ENCODE peak calls at places on chromosomes 3 and 15, in nine cellular contexts. One of them, this sample, is unnamed.

GRCh38 chr15:73628102-73628501 is 5.1 kb downstream of the NPTN start:
- DNase-seq in AG04450: no peak
- DNase-seq in HCT116: no peak
- DNase-seq in hepatocyte: no peak
- DNase-seq in GM23338: no peak
- DNase-seq in uterus: no peak
- DNase-seq in adrenal gland: no peak
- DNase-seq in kidney: no peak
- DNase-seq in suprapubic skin: no peak
- DNase-seq in this sample: no peak

GRCh38 chr3:82157952-82158351 is 396.5 kb upstream of the GBE1 start:
- DNase-seq in AG04450: peak; percentile 1
- DNase-seq in HCT116: peak; percentile 6
- DNase-seq in hepatocyte: no peak
- DNase-seq in GM23338: no peak
- DNase-seq in uterus: no peak
- DNase-seq in adrenal gland: peak; percentile 20
- DNase-seq in kidney: no peak
- DNase-seq in suprapubic skin: no peak
- DNase-seq in this sample: no peak

GRCh38 chr15:101539492-101539891 is 50.0 kb upstream of the PCSK6 start:
- DNase-seq in AG04450: no peak
- DNase-seq in HCT116: no peak
- DNase-seq in hepatocyte: no peak
- DNase-seq in GM23338: no peak
- DNase-seq in uterus: no peak
- DNase-seq in adrenal gland: no peak
- DNase-seq in kidney: no peak
- DNase-seq in suprapubic skin: no peak
- DNase-seq in this sample: no peak

GRCh38 chr3:11457126-11457525 is 184.9 kb downstream of the ATG7 start:
- DNase-seq in AG04450: no peak
- DNase-seq in HCT116: no peak
- DNase-seq in hepatocyte: no peak
- DNase-seq in GM23338: no peak
- DNase-seq in uterus: no peak
- DNase-seq in adrenal gland: no peak
- DNase-seq in kidney: no peak
- DNase-seq in suprapubic skin: no peak
- DNase-seq in this sample: no peak

GRCh38 chr15:40306908-40307307 is 827 bp downstream of the PLCB2 start:
- DNase-seq in AG04450: no peak
- DNase-seq in HCT116: no peak
- DNase-seq in hepatocyte: no peak
- DNase-seq in GM23338: no peak
- DNase-seq in uterus: no peak
- DNase-seq in adrenal gland: no peak
- DNase-seq in kidney: peak; percentile 72
- DNase-seq in suprapubic skin: no peak
- DNase-seq in this sample: peak; percentile 71

GRCh38 chr3:135559802-135560201 is 405.7 kb upstream of the PPP2R3A start:
- DNase-seq in AG04450: no peak
- DNase-seq in HCT116: no peak
- DNase-seq in hepatocyte: no peak
- DNase-seq in GM23338: no peak
- DNase-seq in uterus: no peak
- DNase-seq in adrenal gland: no peak
- DNase-seq in kidney: no peak
- DNase-seq in suprapubic skin: no peak
- DNase-seq in this sample: no peak

GRCh38 chr3:186787642-186788481 is 4.5 kb downstream of the EIF4A2 start:
- DNase-seq in AG04450: no peak
- DNase-seq in HCT116: no peak
- DNase-seq in hepatocyte: no peak
- DNase-seq in GM23338: no peak
- DNase-seq in uterus: no peak
- DNase-seq in adrenal gland: no peak
- DNase-seq in kidney: no peak
- DNase-seq in suprapubic skin: no peak
- DNase-seq in this sample: no peak

GRCh38 chr3:83002869-83003445 is 1241.5 kb upstream of the GBE1 start:
- DNase-seq in AG04450: no peak
- DNase-seq in HCT116: no peak
- DNase-seq in hepatocyte: no peak
- DNase-seq in GM23338: peak; percentile 19
- DNase-seq in uterus: no peak
- DNase-seq in adrenal gland: no peak
- DNase-seq in kidney: no peak
- DNase-seq in suprapubic skin: no peak
- DNase-seq in this sample: no peak

GRCh38 chr3:124157000-124157712 is 165.2 kb upstream of the ROPN1 start:
- DNase-seq in AG04450: no peak
- DNase-seq in HCT116: no peak
- DNase-seq in hepatocyte: no peak
- DNase-seq in GM23338: no peak
- DNase-seq in uterus: no peak
- DNase-seq in adrenal gland: no peak
- DNase-seq in kidney: no peak
- DNase-seq in suprapubic skin: no peak
- DNase-seq in this sample: no peak

GRCh38 chr15:59801649-59802048 is 112.5 kb upstream of the BNIP2 start:
- DNase-seq in AG04450: no peak
- DNase-seq in HCT116: no peak
- DNase-seq in hepatocyte: no peak
- DNase-seq in GM23338: no peak
- DNase-seq in uterus: no peak
- DNase-seq in adrenal gland: no peak
- DNase-seq in kidney: no peak
- DNase-seq in suprapubic skin: no peak
- DNase-seq in this sample: no peak

GRCh38 chr3:134056464-134056891 is 26.8 kb upstream of the SLCO2A1 start:
- DNase-seq in AG04450: no peak
- DNase-seq in HCT116: no peak
- DNase-seq in hepatocyte: no peak
- DNase-seq in GM23338: no peak
- DNase-seq in uterus: no peak
- DNase-seq in adrenal gland: no peak
- DNase-seq in kidney: no peak
- DNase-seq in suprapubic skin: peak; percentile 28
- DNase-seq in this sample: no peak

GRCh38 chr3:108132727-108133373 is 42.0 kb upstream of the CD47 start:
- DNase-seq in AG04450: peak; percentile 36
- DNase-seq in HCT116: peak; percentile 39
- DNase-seq in hepatocyte: no peak
- DNase-seq in GM23338: no peak
- DNase-seq in uterus: no peak
- DNase-seq in adrenal gland: no peak
- DNase-seq in kidney: no peak
- DNase-seq in suprapubic skin: no peak
- DNase-seq in this sample: no peak

DNA sequence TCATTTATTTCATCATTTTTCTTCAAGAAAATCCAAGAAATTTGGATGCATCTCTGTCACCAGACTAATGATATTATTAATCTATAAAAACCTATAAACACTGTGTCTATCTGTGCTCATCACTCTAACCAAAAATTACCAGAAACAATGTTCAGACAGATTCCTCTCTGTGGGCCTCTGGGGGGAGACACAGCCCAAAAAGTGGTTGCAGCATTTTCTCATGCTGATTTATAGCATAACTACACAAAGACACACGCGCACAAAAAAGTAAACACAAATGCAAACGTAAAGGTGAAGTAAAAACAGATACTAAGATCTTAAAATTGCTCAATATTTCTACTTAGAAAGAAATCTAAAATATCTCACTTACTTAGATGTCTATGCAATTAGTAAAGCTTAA is 976.0 kb downstream of the GBE1 start:
- DNase-seq in AG04450: no peak
- DNase-seq in HCT116: no peak
- DNase-seq in hepatocyte: peak; percentile 23
- DNase-seq in GM23338: peak; percentile 32
- DNase-seq in uterus: no peak
- DNase-seq in adrenal gland: no peak
- DNase-seq in kidney: no peak
- DNase-seq in suprapubic skin: no peak
- DNase-seq in this sample: no peak
- TF ChIP-seq CTCF in AG04450: no peak
- TF ChIP-seq CTCF in HCT116: no peak
- TF ChIP-seq CTCF in hepatocyte: peak; percentile 51
- TF ChIP-seq CTCF in GM23338: peak; percentile 71
- TF ChIP-seq CTCF in uterus: no peak
- TF ChIP-seq CTCF in adrenal gland: no peak
- TF ChIP-seq CTCF in kidney: no peak
- TF ChIP-seq CTCF in suprapubic skin: no peak
- TF ChIP-seq CTCF in this sample: no peak

DNA sequence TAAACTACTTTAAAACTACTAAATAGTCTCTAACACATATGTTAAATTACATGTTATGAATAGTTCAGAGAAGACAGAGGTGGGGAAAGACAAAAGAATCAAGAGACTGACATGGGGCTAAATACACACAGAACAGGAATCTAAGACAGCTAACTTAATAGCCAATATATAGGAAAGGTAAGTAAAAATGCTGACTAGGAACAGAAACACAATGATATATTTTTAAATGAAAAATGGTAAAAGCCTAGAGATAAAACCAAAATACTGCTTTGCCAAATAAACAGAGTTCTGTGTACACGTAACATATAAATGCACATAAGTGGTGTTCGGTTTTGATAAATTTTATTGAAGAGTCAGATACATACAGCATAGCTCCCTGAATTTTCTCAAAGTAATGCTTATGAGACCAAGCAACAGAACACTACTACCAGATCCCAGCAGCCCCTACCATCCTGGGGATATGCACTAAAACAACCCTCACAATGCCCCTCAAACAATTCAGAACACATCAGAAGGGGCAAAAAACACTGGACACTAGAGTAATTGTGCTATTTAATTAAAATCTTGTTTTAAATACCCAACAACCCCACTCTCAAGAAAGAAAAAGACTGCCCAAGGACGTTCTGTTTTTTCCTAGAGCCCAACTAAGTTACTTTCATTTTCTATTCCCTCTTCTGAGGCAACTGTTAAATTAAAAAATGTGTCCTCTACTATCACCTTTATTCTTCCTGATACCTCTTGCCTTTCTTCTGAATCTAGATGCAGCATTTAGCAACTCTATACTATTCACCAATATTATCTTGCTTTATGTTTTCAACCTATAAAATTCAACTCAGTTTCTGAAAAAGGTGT is 121.1 kb downstream of the ADAM10 start:
- DNase-seq in AG04450: no peak
- DNase-seq in HCT116: no peak
- DNase-seq in hepatocyte: no peak
- DNase-seq in GM23338: no peak
- DNase-seq in uterus: no peak
- DNase-seq in adrenal gland: no peak
- DNase-seq in kidney: no peak
- DNase-seq in suprapubic skin: no peak
- DNase-seq in this sample: no peak
- H3K27ac ChIP-seq in AG04450: no peak overlapping the region
- H3K27ac ChIP-seq in HCT116: no peak overlapping the region
- H3K27ac ChIP-seq in hepatocyte: peak overlapping the region; percentile 22
- H3K27ac ChIP-seq in GM23338: no peak overlapping the region
- H3K27ac ChIP-seq in uterus: peak overlapping the region; percentile 53
- H3K27ac ChIP-seq in adrenal gland: peak overlapping the region; percentile 74
- H3K27ac ChIP-seq in kidney: peak overlapping the region; percentile 87
- H3K27ac ChIP-seq in suprapubic skin: peak overlapping the region; percentile 73
- H3K27ac ChIP-seq in this sample: peak overlapping the region; percentile 77

GRCh38 chr3:13550791-13551360 is 2.0 kb downstream of the FBLN2 start:
- DNase-seq in AG04450: no peak
- DNase-seq in HCT116: no peak
- DNase-seq in hepatocyte: no peak
- DNase-seq in GM23338: no peak
- DNase-seq in uterus: no peak
- DNase-seq in adrenal gland: no peak
- DNase-seq in kidney: peak; percentile 73
- DNase-seq in suprapubic skin: no peak
- DNase-seq in this sample: no peak

GRCh38 chr3:13550257-13550693 is 1.4 kb downstream of the FBLN2 start:
- DNase-seq in AG04450: no peak
- DNase-seq in HCT116: no peak
- DNase-seq in hepatocyte: no peak
- DNase-seq in GM23338: no peak
- DNase-seq in uterus: no peak
- DNase-seq in adrenal gland: no peak
- DNase-seq in kidney: no peak
- DNase-seq in suprapubic skin: no peak
- DNase-seq in this sample: no peak

GRCh38 chr3:13548696-13549512 is at the start of gene FBLN2:
- DNase-seq in AG04450: no peak
- DNase-seq in HCT116: no peak
- DNase-seq in hepatocyte: peak; percentile 83
- DNase-seq in GM23338: peak; percentile 82
- DNase-seq in uterus: no peak
- DNase-seq in adrenal gland: no peak
- DNase-seq in kidney: peak; percentile 69
- DNase-seq in suprapubic skin: no peak
- DNase-seq in this sample: no peak

GRCh38 chr3:13547591-13548371 is 1.1 kb upstream of the FBLN2 start:
- DNase-seq in AG04450: no peak
- DNase-seq in HCT116: no peak
- DNase-seq in hepatocyte: no peak
- DNase-seq in GM23338: peak; percentile 59
- DNase-seq in uterus: no peak
- DNase-seq in adrenal gland: no peak
- DNase-seq in kidney: peak; percentile 55
- DNase-seq in suprapubic skin: no peak
- DNase-seq in this sample: no peak

GRCh38 chr3:13549513-13550256 is 760 bp downstream of the FBLN2 start:
- DNase-seq in AG04450: no peak
- DNase-seq in HCT116: no peak
- DNase-seq in hepatocyte: no peak
- DNase-seq in GM23338: no peak
- DNase-seq in uterus: no peak
- DNase-seq in adrenal gland: no peak
- DNase-seq in kidney: peak; percentile 59
- DNase-seq in suprapubic skin: no peak
- DNase-seq in this sample: no peak
- H3K4me3 ChIP-seq in AG04450: peak overlapping the region; percentile 41
- H3K4me3 ChIP-seq in HCT116: no peak overlapping the region
- H3K4me3 ChIP-seq in hepatocyte: no peak overlapping the region
- H3K4me3 ChIP-seq in GM23338: peak overlapping the region; percentile 54
- H3K4me3 ChIP-seq in uterus: peak overlapping the region; percentile 36
- H3K4me3 ChIP-seq in adrenal gland: no peak overlapping the region
- H3K4me3 ChIP-seq in kidney: no peak overlapping the region
- H3K4me3 ChIP-seq in suprapubic skin: peak overlapping the region; percentile 63
- H3K4me3 ChIP-seq in this sample: peak overlapping the region; percentile 13

GRCh38 chr15:49901867-49902775 is 216.9 kb downstream of the ATP8B4 start:
- DNase-seq in AG04450: no peak
- DNase-seq in HCT116: no peak
- DNase-seq in hepatocyte: no peak
- DNase-seq in GM23338: no peak
- DNase-seq in uterus: no peak
- DNase-seq in adrenal gland: no peak
- DNase-seq in kidney: no peak
- DNase-seq in suprapubic skin: no peak
- DNase-seq in this sample: no peak
- TF ChIP-seq CTCF in AG04450: peak; percentile 62
- TF ChIP-seq CTCF in HCT116: peak; percentile 25
- TF ChIP-seq CTCF in hepatocyte: peak; percentile 47
- TF ChIP-seq CTCF in GM23338: no peak
- TF ChIP-seq CTCF in uterus: peak; percentile 34
- TF ChIP-seq CTCF in adrenal gland: no peak
- TF ChIP-seq CTCF in kidney: no peak
- TF ChIP-seq CTCF in suprapubic skin: no peak
- TF ChIP-seq CTCF in this sample: no peak